ENCODE peak calls at places on chromosomes 16 and 17, in seven cellular contexts. C is fibroblast of villous mesenchyme, M is choroid plexus epithelial cell, D is B cell, T is endothelial cell, V is uterus, S is endothelial cell of umbilical vein. Q is an unnamed sample.

GRCh38 chr16:13873835-13874438 is 46.0 kb upstream of the ERCC4 start:
- DNase-seq in C (peak; percentile 18), M (peak; percentile 38), D (no peak), T (peak; percentile 44), V (no peak), S (peak; percentile 37), Q (no peak)

GRCh38 chr17:67245073-67245693 is at the start of gene HELZ:
- DNase-seq in C (peak; percentile 79), M (peak; percentile 89), D (peak; percentile 77), T (peak; percentile 75), V (peak; percentile 62), S (peak; percentile 85), Q (peak; percentile 48)

GRCh38 chr16:89721644-89722391 is 481 bp downstream of the ZNF276 start:
- DNase-seq in C (peak; percentile 60), M (peak; percentile 58), D (peak; percentile 89), T (peak; percentile 61), V (no peak), S (peak; percentile 70), Q (no peak)

GRCh38 chr16:88057656-88058055 is 106.4 kb downstream of the BANP start:
- DNase-seq in C (no peak), M (no peak), D (no peak), T (no peak), V (peak; percentile 11), S (no peak), Q (no peak)

GRCh38 chr16:11783319-11784047 is 13.6 kb downstream of the ZC3H7A start:
- DNase-seq in C (peak; percentile 27), M (peak; percentile 84), D (peak; percentile 63), T (no peak), V (no peak), S (peak; percentile 88), Q (no peak)

GRCh38 chr17:82242977-82243647 is 14.3 kb downstream of the SLC16A3 start:
- DNase-seq in C (peak; percentile 88), M (peak; percentile 91), D (no peak), T (no peak), V (peak; percentile 91), S (no peak), Q (no peak)

GRCh38 chr17:42106009-42106408 is 6.5 kb downstream of the DHX58 start:
- DNase-seq in C (no peak), M (no peak), D (no peak), T (no peak), V (no peak), S (no peak), Q (no peak)

GRCh38 chr16:24216961-24217360 is 39.2 kb upstream of the CACNG3 start:
- DNase-seq in C (no peak), M (no peak), D (no peak), T (no peak), V (no peak), S (no peak), Q (no peak)

GRCh38 chr17:67011527-67012175 is 32.7 kb upstream of the CACNG1 start:
- DNase-seq in C (no peak), M (no peak), D (no peak), T (no peak), V (no peak), S (no peak), Q (no peak)

GRCh38 chr17:73308017-73308823 is 3.6 kb downstream of the CDC42EP4 start:
- DNase-seq in C (peak; percentile 98), M (peak; percentile 95), D (no peak), T (no peak), V (peak; percentile 96), S (peak; percentile 68), Q (peak; percentile 76)

GRCh38 chr17:74288785-74289184 is 14.8 kb downstream of the DNAI2 start:
- DNase-seq in C (no peak), M (no peak), D (no peak), T (no peak), V (no peak), S (no peak), Q (no peak)

GRCh38 chr16:61823326-61823725 is 212.9 kb downstream of the CDH8 start:
- DNase-seq in C (no peak), M (no peak), D (no peak), T (no peak), V (no peak), S (no peak), Q (no peak)

GRCh38 chr17:67390646-67391480 is 13.8 kb downstream of the PITPNC1 start:
- DNase-seq in C (peak; percentile 82), M (peak; percentile 87), D (peak; percentile 45), T (no peak), V (peak; percentile 37), S (peak; percentile 93), Q (no peak)

GRCh38 chr17:19876524-19877161 is 8.9 kb upstream of the ULK2 start:
- DNase-seq in C (no peak), M (no peak), D (no peak), T (no peak), V (no peak), S (no peak), Q (no peak)

GRCh38 chr16:62208934-62209333 is 172.7 kb upstream of the CDH8 start:
- DNase-seq in C (no peak), M (no peak), D (no peak), T (no peak), V (no peak), S (no peak), Q (no peak)

GRCh38 chr16:25988089-25988488 is 296.3 kb downstream of the HS3ST4 start:
- DNase-seq in C (no peak), M (no peak), D (no peak), T (no peak), V (no peak), S (no peak), Q (no peak)

GRCh38 chr16:154223-155030 is 2.0 kb downstream of the HBZ start:
- DNase-seq in C (peak; percentile 50), M (peak; percentile 41), D (no peak), T (no peak), V (no peak), S (peak; percentile 50), Q (no peak)

GRCh38 chr16:55046513-55046912 is 115.8 kb downstream of the IRX5 start:
- DNase-seq in C (no peak), M (no peak), D (no peak), T (no peak), V (no peak), S (no peak), Q (no peak)

GRCh38 chr16:55047331-55047730 is 116.7 kb downstream of the IRX5 start:
- DNase-seq in C (no peak), M (no peak), D (no peak), T (no peak), V (no peak), S (no peak), Q (no peak)

GRCh38 chr16:55047903-55048497 is 117.3 kb downstream of the IRX5 start:
- DNase-seq in C (no peak), M (no peak), D (no peak), T (no peak), V (no peak), S (no peak), Q (no peak)

GRCh38 chr16:55046146-55046460 is 115.4 kb downstream of the IRX5 start:
- DNase-seq in C (no peak), M (no peak), D (no peak), T (no peak), V (no peak), S (no peak), Q (no peak)

DNA sequence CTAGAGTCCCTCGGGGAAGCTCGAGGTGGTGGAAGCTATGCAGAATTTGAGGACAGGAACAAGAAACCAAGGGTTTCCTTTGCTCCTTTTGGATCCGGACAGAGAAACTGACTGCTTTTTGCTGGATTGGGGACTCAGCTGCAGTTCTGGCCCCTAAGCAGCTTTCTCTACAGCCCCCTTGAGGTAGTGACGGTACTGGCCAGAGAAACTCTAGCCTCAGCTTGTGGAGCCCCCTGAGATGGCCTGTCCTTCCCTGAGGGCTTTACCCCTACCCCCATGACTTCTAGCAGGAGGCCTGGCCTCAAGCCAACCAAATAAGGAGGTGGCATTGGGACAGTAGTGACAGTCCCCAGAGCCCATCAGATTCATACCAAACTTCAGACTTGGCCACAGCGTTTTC is 118.1 kb downstream of the IRX5 start:
- DNase-seq in C (no peak), M (no peak), D (no peak), T (no peak), V (no peak), S (no peak), Q (no peak)
- TF ChIP-seq CTCF in C (no peak), M (no peak), D (no peak), T (no peak), V (no peak), S (no peak), Q (no peak)

DNA sequence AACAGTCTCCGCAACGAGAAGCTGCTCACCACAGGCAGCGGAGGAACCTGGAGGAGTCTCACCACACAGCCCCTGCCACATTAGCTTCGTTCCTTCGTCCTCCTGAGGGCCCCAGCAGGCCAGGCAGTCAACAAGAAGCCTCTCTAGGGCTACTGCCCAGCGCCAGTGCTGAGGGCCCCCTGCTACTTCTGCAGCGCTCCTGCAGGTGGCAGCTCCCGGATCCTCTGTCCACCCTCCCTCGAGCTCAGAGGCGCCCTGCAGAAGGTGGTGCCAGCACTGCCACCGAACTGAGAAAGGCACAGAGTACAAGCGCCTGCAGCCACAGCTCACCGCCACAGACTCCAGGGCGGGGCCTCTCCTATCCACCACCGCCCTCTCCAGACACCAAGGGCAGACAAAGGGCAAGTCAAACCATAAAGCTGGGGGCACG is 27.3 kb downstream of the KDM8 start:
- DNase-seq in C (no peak), M (no peak), D (peak; percentile 65), T (no peak), V (no peak), S (no peak), Q (no peak)
- TF ChIP-seq CTCF in C (no peak), M (no peak), D (no peak), T (no peak), V (no peak), S (no peak), Q (no peak)

DNA sequence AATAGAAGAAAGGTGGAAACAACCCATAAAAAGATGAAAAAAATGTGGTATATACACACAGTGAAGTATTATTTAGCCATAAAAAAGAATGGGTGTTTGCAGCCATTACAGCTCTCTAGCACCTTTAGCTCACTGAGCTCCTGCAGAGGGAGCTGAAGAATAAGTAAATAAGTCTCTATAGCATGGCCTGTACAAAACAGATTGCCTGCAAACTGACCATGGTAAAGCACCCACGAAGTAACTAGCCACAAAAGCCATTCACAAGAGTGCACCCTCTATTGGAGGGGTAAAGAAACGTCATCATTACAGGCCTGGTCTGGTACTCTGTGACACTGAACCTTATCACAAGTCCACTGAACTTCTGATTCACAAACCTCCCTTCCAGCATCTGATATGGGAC is 76.3 kb downstream of the USP32 start:
- DNase-seq in C (no peak), M (peak; percentile 25), D (no peak), T (no peak), V (no peak), S (no peak), Q (no peak)
- TF ChIP-seq CTCF in C (peak; percentile 16), M (peak; percentile 32), D (no peak), T (peak; percentile 26), V (no peak), S (no peak), Q (no peak)

GRCh38 chr17:77105706-77106105 is 35.1 kb upstream of the SEC14L1 start:
- DNase-seq in C (no peak), M (no peak), D (no peak), T (no peak), V (no peak), S (no peak), Q (no peak)

GRCh38 chr17:77110006-77110374 is 30.8 kb upstream of the SEC14L1 start:
- DNase-seq in C (peak; percentile 46), M (peak; percentile 77), D (peak; percentile 59), T (peak; percentile 29), V (peak; percentile 67), S (peak; percentile 99), Q (no peak)

GRCh38 chr17:77107506-77108433 is 33.0 kb upstream of the SEC14L1 start:
- DNase-seq in C (peak; percentile 86), M (peak; percentile 45), D (peak; percentile 86), T (no peak), V (peak; percentile 55), S (no peak), Q (no peak)

GRCh38 chr17:77109159-77110005 is 31.4 kb upstream of the SEC14L1 start:
- DNase-seq in C (no peak), M (no peak), D (no peak), T (no peak), V (no peak), S (no peak), Q (no peak)

GRCh38 chr17:77106874-77107358 is 33.9 kb upstream of the SEC14L1 start:
- DNase-seq in C (no peak), M (no peak), D (peak; percentile 46), T (no peak), V (no peak), S (no peak), Q (no peak)
- TF ChIP-seq CTCF in C (no peak), M (no peak), D (peak; percentile 12), T (no peak), V (no peak), S (no peak), Q (no peak)